ENCODE peak calls at places on chromosomes 16 and 17, in four cellular contexts. T is K562, D is HepG2, Y is H1. O is an unnamed sample.

GRCh38 chr16:16830401-16830800 is 451.5 kb downstream of the NPIPA7 start:
- DNase-seq in T (no peak), D (no peak), Y (no peak), O (peak)

GRCh38 chr16:50473375-50473945 is 74.7 kb upstream of the NKD1 start:
- DNase-seq in T (no peak), Y (no peak), D (peak), O (no peak)

GRCh38 chr16:87945351-87946042 is 5.7 kb upstream of the BANP start:
- DNase-seq in D (no peak), Y (no peak), T (no peak), O (peak)

GRCh38 chr17:72349508-72350472 is 229.0 kb downstream of the SOX9 start:
- DNase-seq in Y (no peak), D (no peak), T (no peak), O (no peak)

GRCh38 chr17:75250009-75250471 is 11.4 kb downstream of the GGA3 start:
- DNase-seq in Y (no peak), T (no peak), D (no peak), O (no peak)

GRCh38 chr17:54426287-54426886 is 474.3 kb upstream of the TOM1L1 start:
- DNase-seq in T (peak), Y (no peak), D (peak), O (peak)

GRCh38 chr16:46747777-46748651 is at the start of gene MYLK3:
- DNase-seq in D (peak), T (peak), Y (no peak), O (no peak)

GRCh38 chr16:11677451-11677951 is 9.2 kb downstream of the SNN start:
- DNase-seq in Y (no peak), D (no peak), T (no peak), O (no peak)

GRCh38 chr16:79767597-79768280 is 167.2 kb upstream of the MAF start:
- DNase-seq in D (peak), Y (no peak), T (no peak), O (no peak)

GRCh38 chr16:56689171-56689570 is 6.9 kb downstream of the MT1X start:
- DNase-seq in D (no peak), T (no peak), Y (no peak), O (peak)

GRCh38 chr17:51869387-51869786 is 289.1 kb downstream of the CA10 start:
- DNase-seq in D (peak), Y (peak), T (no peak), O (no peak)
- TF ChIP-seq PHF8 in D (no peak), Y (no peak), T (no peak), O (no peak)

GRCh38 chr17:6163632-6164319 is 93.6 kb downstream of the WSCD1 start:
- DNase-seq in D (no peak), T (no peak), Y (no peak), O (no peak)
- TF ChIP-seq PHF8 in D (no peak), T (no peak), Y (no peak), O (no peak)

GRCh38 chr16:68792465-68793324 is 50.6 kb upstream of the TANGO6 start:
- DNase-seq in D (peak), Y (no peak), T (no peak), O (peak)

GRCh38 chr16:68800257-68800875 is 43.0 kb upstream of the TANGO6 start:
- DNase-seq in Y (peak), D (peak), T (peak), O (peak)

GRCh38 chr16:68802190-68802589 is 41.1 kb upstream of the TANGO6 start:
- DNase-seq in D (no peak), T (no peak), Y (no peak), O (no peak)

DNA sequence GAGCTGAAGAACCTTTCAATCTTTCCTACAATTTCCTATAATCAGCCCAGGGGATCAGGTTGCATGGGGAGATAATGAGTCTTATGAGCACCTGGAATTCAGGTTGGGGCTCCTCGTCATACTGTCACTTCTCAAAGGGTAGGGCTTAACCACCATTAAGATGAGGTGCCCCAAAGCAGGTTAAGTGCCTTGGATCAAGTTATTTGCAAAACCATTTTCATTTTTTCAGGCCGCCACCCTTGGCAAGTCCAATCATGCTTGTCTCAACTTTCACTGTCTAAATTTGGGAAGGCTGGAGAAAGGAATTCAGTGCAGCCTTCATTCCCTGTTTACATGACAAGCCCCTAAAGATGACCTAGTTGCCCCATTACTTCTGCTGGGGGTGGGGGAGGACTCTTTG is 44.9 kb upstream of the TANGO6 start:
- DNase-seq in Y (no peak), T (no peak), D (no peak), O (no peak)
- TF ChIP-seq PHF8 in Y (no peak), T (no peak), D (no peak), O (no peak)

DNA sequence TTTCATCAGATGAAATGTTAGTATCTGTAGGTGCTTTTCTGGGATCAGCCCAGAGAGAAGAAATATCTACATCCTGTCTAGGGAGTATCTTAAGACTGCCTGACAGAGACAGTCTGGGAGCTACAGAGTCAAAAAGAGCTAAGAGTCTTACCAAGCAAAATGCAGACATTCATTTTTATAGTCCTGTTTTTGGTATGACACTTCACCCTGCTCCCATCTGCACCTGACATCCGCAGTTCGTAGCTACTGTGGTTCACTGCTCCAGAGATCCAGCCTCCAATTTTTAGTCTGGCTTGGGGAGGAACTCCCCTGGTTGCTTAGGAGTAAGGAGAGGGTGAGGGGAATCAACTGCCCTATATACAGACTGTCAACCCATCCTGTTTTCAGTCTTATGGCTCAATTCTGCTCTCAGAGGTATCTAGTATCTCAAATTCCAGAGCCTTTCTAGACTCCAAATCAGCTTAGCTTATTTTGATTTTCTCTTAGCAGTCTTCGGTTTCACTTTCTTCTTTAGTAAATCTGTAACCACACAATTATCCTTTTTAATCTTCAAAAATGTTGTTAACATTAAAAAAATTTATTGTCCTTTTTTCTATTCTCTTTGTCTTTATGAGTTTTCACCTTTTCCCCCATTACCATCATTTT is 97.8 kb downstream of the TMEM100 start:
- DNase-seq in Y (no peak), D (no peak), T (no peak), O (no peak)
- TF ChIP-seq PHF8 in Y (no peak), D (no peak), T (no peak), O (no peak)

GRCh38 chr17:41537990-41538389 is 9.9 kb upstream of the KRT19 start:
- DNase-seq in Y (no peak), T (no peak), D (no peak), O (no peak)

GRCh38 chr17:41536741-41537613 is 8.9 kb upstream of the KRT19 start:
- DNase-seq in Y (no peak), T (no peak), D (no peak), O (no peak)

GRCh38 chr17:41534899-41535546 is 6.9 kb upstream of the KRT19 start:
- DNase-seq in T (no peak), Y (no peak), D (no peak), O (no peak)

GRCh38 chr17:41537614-41537954 is 9.5 kb upstream of the KRT19 start:
- DNase-seq in Y (no peak), T (no peak), D (no peak), O (no peak)

GRCh38 chr17:41535764-41536481 is 7.8 kb upstream of the KRT19 start:
- DNase-seq in Y (no peak), T (no peak), D (no peak), O (no peak)
- TF ChIP-seq PHF8 in Y (no peak), T (no peak), D (no peak), O (no peak)

GRCh38 chr16:85461814-85462404 is 151.2 kb upstream of the GSE1 start:
- DNase-seq in D (no peak), Y (peak), T (peak), O (no peak)
- TF ChIP-seq PHF8 in D (no peak), Y (no peak), T (peak), O (no peak)

O was measured in A549.